ENCODE peak calls at places on chromosomes 2 and 18, in four cellular contexts. H is CD4-positive, alpha-beta T cell; N is heart left ventricle; O is AG09319. K is an unnamed sample.

GRCh38 chr2:30362468-30363081 is 84.5 kb upstream of the LCLAT1 start:
- DNase-seq in N (no peak), O (no peak), H (no peak), K (no peak)

GRCh38 chr2:79630060-79630459 is 117.2 kb downstream of the CTNNA2 start:
- DNase-seq in N (no peak), H (no peak), O (no peak), K (no peak)

GRCh38 chr2:84807063-84807485 is 73.8 kb downstream of the TRABD2A start:
- DNase-seq in N (no peak), O (peak; percentile 94), H (no peak), K (no peak)

GRCh38 chr2:10271946-10272345 is 30.8 kb upstream of the HPCAL1 start:
- DNase-seq in O (no peak), N (no peak), H (no peak), K (no peak)

GRCh38 chr2:54560146-54560881 is 104.2 kb downstream of the SPTBN1 start:
- DNase-seq in N (peak; percentile 41), O (no peak), H (peak; percentile 14), K (no peak)

GRCh38 chr2:85744771-85745601 is 8.8 kb upstream of the ATOH8 start:
- DNase-seq in O (no peak), H (no peak), N (no peak), K (no peak)

GRCh38 chr2:230161180-230161579 is 58.6 kb downstream of the SP110 start:
- DNase-seq in H (no peak), N (no peak), O (peak; percentile 5), K (no peak)

GRCh38 chr2:24702800-24703199 is 90.4 kb downstream of the PTRHD1 start:
- DNase-seq in H (no peak), N (no peak), O (peak; percentile 40), K (no peak)

GRCh38 chr2:134160793-134161504 is 92.9 kb upstream of the MGAT5 start:
- DNase-seq in H (no peak), N (peak; percentile 61), O (no peak), K (no peak)

GRCh38 chr2:200658278-200658864 is 72.6 kb downstream of the AOX1 start:
- DNase-seq in O (no peak), N (no peak), H (no peak), K (no peak)
- TF ChIP-seq CTCF in O (no peak), N (no peak), H (no peak), K (no peak)

DNA sequence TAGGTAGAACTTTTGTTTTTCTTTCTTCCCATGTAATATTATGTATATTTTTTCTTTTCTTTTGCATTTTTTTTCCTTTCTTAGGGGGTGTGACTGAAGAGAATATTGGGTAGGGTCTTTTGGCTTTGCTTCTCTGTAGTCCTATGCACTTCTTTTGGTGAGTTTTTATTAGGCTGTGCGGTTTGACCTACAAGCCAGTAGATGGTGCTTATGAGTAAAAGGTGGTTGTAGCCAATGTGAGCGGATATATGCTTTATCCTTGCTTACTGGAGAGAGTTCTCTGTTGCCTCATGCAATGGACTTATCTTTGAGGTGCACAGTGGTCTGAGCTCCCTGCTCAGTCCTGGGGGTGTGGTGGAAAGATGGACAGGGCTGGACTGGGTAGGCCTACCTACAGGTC is 52.7 kb downstream of the DSEL start:
- DNase-seq in H (no peak), N (no peak), O (no peak), K (no peak)
- TF ChIP-seq CTCF in H (no peak), N (no peak), O (no peak), K (no peak)

GRCh38 chr18:80133124-80133523 is 24.1 kb downstream of the ADNP2 start:
- DNase-seq in N (no peak), O (no peak), H (no peak), K (no peak)

GRCh38 chr18:80137976-80138375 is 28.9 kb downstream of the ADNP2 start:
- DNase-seq in H (no peak), N (no peak), O (no peak), K (no peak)

GRCh38 chr18:80135136-80135535 is 26.1 kb downstream of the ADNP2 start:
- DNase-seq in H (no peak), N (no peak), O (no peak), K (no peak)

GRCh38 chr18:80137137-80137536 is 28.1 kb downstream of the ADNP2 start:
- DNase-seq in H (no peak), N (no peak), O (no peak), K (no peak)

DNA sequence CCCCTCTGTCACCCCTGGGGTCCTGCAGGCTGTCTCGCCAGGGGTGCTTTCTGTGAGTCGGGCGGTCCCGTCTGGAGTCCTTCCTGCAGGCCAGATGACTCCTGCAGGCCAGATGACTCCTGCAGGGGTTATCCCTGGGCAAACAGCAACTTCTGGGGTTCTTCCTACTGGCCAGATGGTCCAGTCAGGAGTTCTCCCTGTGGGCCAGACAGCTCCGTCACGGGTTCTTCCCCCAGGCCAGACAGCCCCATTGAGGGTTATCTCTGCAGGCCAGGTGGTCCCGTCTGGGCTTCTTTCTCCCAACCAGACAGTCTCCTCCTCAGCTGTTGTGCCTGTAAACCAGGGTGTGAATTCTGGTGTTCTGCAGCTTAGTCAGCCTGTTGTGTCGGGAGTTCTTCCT is 27.6 kb downstream of the ADNP2 start:
- DNase-seq in N (no peak), O (no peak), H (no peak), K (no peak)
- TF ChIP-seq CTCF in N (no peak), O (no peak), H (no peak), K (no peak)

GRCh38 chr18:21632393-21632792 is 20.3 kb downstream of the SNRPD1 start:
- DNase-seq in H (no peak), N (no peak), O (no peak), K (no peak)
- TF ChIP-seq CTCF in H (no peak), N (no peak), O (no peak), K (no peak)

GRCh38 chr2:191036365-191036764 is 22.4 kb upstream of the STAT1 start:
- DNase-seq in N (no peak), O (no peak), H (no peak), K (no peak)
- TF ChIP-seq CTCF in N (no peak), O (no peak), H (no peak), K (no peak)

GRCh38 chr18:74453642-74454198 is 3.4 kb downstream of the DIPK1C start:
- DNase-seq in O (no peak), H (no peak), N (no peak), K (no peak)

GRCh38 chr18:74451148-74451547 is 6.0 kb downstream of the DIPK1C start:
- DNase-seq in H (no peak), O (no peak), N (no peak), K (no peak)

GRCh38 chr18:74454279-74454741 is 2.8 kb downstream of the DIPK1C start:
- DNase-seq in O (no peak), N (no peak), H (no peak), K (no peak)

GRCh38 chr18:74455386-74455785 is 1.7 kb downstream of the DIPK1C start:
- DNase-seq in O (no peak), H (no peak), N (no peak), K (no peak)

GRCh38 chr18:74453011-74453571 is 4.0 kb downstream of the DIPK1C start:
- DNase-seq in O (no peak), H (no peak), N (no peak), K (no peak)
- TF ChIP-seq CTCF in O (no peak), H (no peak), N (no peak), K (no peak)

GRCh38 chr2:228674155-228674554 is 492.7 kb upstream of the SPHKAP start:
- DNase-seq in H (no peak), O (no peak), N (no peak), K (no peak)

GRCh38 chr2:228678110-228678509 is 496.6 kb upstream of the SPHKAP start:
- DNase-seq in O (no peak), N (no peak), H (no peak), K (no peak)

GRCh38 chr2:228669751-228670150 is 488.3 kb upstream of the SPHKAP start:
- DNase-seq in N (no peak), O (no peak), H (no peak), K (no peak)

GRCh38 chr2:228675715-228676114 is 494.2 kb upstream of the SPHKAP start:
- DNase-seq in N (no peak), O (no peak), H (no peak), K (no peak)

DNA sequence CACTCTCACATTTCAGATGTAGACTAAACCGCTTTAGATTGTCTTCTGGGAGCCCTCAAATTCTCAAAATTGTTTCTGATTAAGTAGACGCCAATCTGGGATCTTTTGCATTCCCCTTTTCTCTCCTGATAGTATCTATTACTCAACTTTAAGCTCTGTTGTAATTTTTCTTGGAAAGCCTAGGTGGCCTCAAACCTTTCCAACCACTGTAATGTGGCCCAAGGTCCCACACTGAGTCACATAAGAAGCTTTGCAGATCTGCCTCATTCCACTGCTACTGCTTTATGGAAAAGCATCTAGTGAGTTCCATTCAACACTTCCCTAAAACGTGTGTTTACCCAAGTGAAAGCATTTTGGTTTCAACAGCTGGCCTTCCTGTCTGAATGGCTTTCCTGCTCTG is 493.6 kb upstream of the SPHKAP start:
- DNase-seq in H (no peak), N (peak; percentile 24), O (no peak), K (no peak)
- TF ChIP-seq CTCF in H (no peak), N (no peak), O (no peak), K (no peak)

DNA sequence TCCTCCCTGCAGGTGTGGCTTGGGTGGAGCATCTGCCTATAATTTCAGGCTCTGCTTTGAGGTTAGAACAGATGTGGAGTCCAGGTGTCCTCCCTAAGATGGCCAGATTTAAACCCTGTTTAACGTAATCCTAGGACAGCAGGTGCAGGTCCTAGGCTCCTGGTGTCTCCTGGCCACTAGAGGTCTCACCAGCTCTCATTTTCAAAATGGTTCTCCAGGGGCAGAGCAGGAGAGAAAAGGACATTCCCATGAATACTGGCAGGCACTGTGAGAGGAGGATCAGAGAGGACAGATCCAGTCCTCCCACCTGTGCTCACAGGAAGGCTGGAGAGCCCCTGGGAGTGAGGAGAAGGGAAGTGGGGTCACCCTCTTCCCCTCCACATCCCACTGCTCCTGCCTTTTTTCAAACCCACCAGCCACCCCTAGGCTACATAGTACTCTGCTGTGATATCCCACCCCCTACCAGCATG is 100.6 kb upstream of the SMAD2 start:
- DNase-seq in H (no peak), N (no peak), O (no peak), K (no peak)
- TF ChIP-seq CTCF in H (no peak), N (peak; percentile 73), O (peak; percentile 83), K (no peak)

DNA sequence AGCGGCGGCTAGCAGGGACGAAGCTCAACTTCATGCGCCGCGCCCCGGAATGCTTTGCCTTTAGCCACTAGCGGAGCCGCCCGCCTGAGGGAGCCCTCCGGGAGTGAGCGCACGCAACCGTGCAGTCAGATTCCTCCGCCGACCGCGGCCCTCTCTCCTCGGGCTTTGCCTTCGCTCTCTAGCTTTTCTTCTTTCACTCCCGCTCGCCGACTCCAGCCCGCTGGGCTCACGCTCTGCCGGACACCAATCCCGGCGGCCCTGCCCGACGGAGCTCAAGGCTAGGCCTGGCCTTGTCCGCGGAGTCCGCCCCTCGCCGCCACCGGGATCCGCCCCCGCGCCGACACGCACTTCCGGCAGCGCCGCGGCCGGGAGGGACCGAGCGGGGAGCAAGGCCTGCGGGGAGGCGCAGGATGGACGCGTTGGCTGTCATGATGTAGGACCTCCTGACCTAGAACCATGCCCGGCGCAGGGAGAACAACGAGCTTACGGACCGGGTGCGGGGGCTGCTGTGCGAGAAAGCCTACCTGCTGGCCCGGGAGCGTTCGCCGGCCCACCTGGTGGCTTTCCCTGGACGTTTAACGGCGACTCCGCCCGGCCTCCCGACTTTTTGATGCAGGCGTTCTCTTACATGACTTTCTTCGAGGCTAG is 40.8 kb upstream of the AKAIN1 start:
- DNase-seq in O (peak; percentile 60), N (peak; percentile 90), H (peak; percentile 74), K (peak; percentile 89)
- TF ChIP-seq CTCF in O (no peak), N (no peak), H (peak; percentile 53), K (peak; percentile 11)